ENCODE peak calls at places on chromosomes 11 and 22, in six cellular contexts. V is amygdala; L is mucosa of gallbladder; T is stimulated activated CD4-positive, alpha-beta T cell treated with anti-CD3 and anti-CD28 coated beads, Interleukin-4, amount 100 ng/mL, for 24 hours; E is activated CD8-positive, alpha-beta memory T cell treated with anti-CD3 and anti-CD28 coated beads, Interleukin-2, amount 10 ng/mL, durations not matched to agents 7 days and 5 days; C is GM12865. X is an unnamed sample.

GRCh38 chr11:82046778-82047177 is 686.9 kb downstream of the FAM181B start:
- DNase-seq in V (no peak), C (no peak), T (no peak), E (no peak), L (no peak), X (no peak)

GRCh38 chr22:43658823-43659222 is 153.3 kb downstream of the EFCAB6 start:
- DNase-seq in L (no peak), T (no peak), V (no peak), E (no peak), C (no peak), X (no peak)

GRCh38 chr11:128772814-128773213 is 78.9 kb downstream of the FLI1 start:
- DNase-seq in L (peak; percentile 53), T (peak; percentile 51), C (peak; percentile 17), E (peak; percentile 54), V (peak; percentile 26), X (no peak)

GRCh38 chr11:126512251-126512650 is 156.8 kb downstream of the ST3GAL4 start:
- DNase-seq in L (no peak), E (no peak), C (no peak), V (no peak), T (no peak), X (no peak)

GRCh38 chr11:5367461-5368074 is 16.0 kb upstream of the OR51M1 start:
- DNase-seq in T (no peak), E (no peak), V (no peak), C (no peak), L (no peak), X (no peak)

GRCh38 chr11:64850979-64851567 is 6.6 kb upstream of the CDC42BPG start:
- DNase-seq in T (peak; percentile 56), L (no peak), C (peak; percentile 96), V (no peak), E (peak; percentile 80), X (peak; percentile 34)

GRCh38 chr11:10373340-10373739 is 68.5 kb downstream of the ADM start:
- DNase-seq in V (no peak), T (no peak), C (no peak), L (no peak), E (no peak), X (no peak)

GRCh38 chr11:19789840-19790710 is 77.4 kb downstream of the NAV2 start:
- DNase-seq in V (no peak), T (no peak), E (no peak), L (no peak), C (no peak), X (no peak)

GRCh38 chr11:69546735-69547370 is 65.4 kb downstream of the LINC01488 start:
- DNase-seq in L (no peak), T (peak; percentile 71), C (peak; percentile 56), E (peak; percentile 62), V (no peak), X (peak; percentile 19)

GRCh38 chr11:71198141-71198822 is 54.1 kb downstream of the SHANK2 start:
- DNase-seq in T (no peak), L (no peak), E (no peak), C (no peak), V (no peak), X (no peak)

GRCh38 chr11:68525930-68526329 is 65.4 kb downstream of the PPP6R3 start:
- DNase-seq in L (no peak), E (no peak), V (no peak), C (no peak), T (no peak), X (no peak)

GRCh38 chr11:63945482-63946163 is 6.8 kb downstream of the NAA40 start:
- DNase-seq in V (peak; percentile 42), C (peak; percentile 60), T (peak; percentile 62), L (peak; percentile 69), E (peak; percentile 68), X (peak; percentile 66)

GRCh38 chr11:102447193-102447592 is 5.4 kb downstream of the TMEM123 start:
- DNase-seq in C (peak; percentile 47), L (no peak), T (no peak), E (no peak), V (no peak), X (no peak)

GRCh38 chr22:39429916-39430575 is 26.8 kb upstream of the MGAT3 start:
- DNase-seq in E (no peak), L (no peak), C (no peak), T (no peak), V (no peak), X (no peak)

GRCh38 chr11:71566081-71566620 is 788 bp downstream of the KRTAP5-10 start:
- DNase-seq in C (no peak), L (no peak), E (no peak), T (no peak), V (no peak), X (no peak)